ENCODE peak calls at places on chromosome 3, in six cellular contexts. I, X, R, M, Y and G are unnamed samples.

GRCh38 chr3:132006605-132007204 is 28.1 kb downstream of the CPNE4 start:
- DNase-seq in R (no peak), M (peak), X (peak), I (peak), Y (peak), G (no peak)

GRCh38 chr3:195337747-195338146 is 66.8 kb upstream of the XXYLT1 start:
- DNase-seq in X (no peak), I (no peak), R (no peak), Y (no peak), M (no peak), G (no peak)

GRCh38 chr3:78101363-78101762 is 1061.5 kb downstream of the ROBO2 start:
- DNase-seq in Y (no peak), M (no peak), I (peak), X (no peak), R (no peak), G (no peak)

GRCh38 chr3:23594066-23594465 is 211.7 kb upstream of the UBE2E1 start:
- DNase-seq in Y (no peak), R (no peak), I (no peak), X (no peak), M (no peak), G (no peak)

GRCh38 chr3:4394048-4394447 is 73.0 kb downstream of the SUMF1 start:
- DNase-seq in Y (no peak), X (no peak), M (no peak), R (no peak), I (peak), G (no peak)

GRCh38 chr3:128488995-128489859 is 3.8 kb downstream of the GATA2 start:
- DNase-seq in R (no peak), X (peak), M (no peak), I (no peak), Y (peak), G (no peak)

GRCh38 chr3:170204023-170204472 is 18.2 kb upstream of the PRKCI start:
- DNase-seq in Y (no peak), X (no peak), R (no peak), I (no peak), M (no peak), G (no peak)

GRCh38 chr3:44870375-44871061 is 3.9 kb upstream of the TGM4 start:
- DNase-seq in X (no peak), Y (no peak), R (no peak), I (no peak), M (no peak), G (no peak)

GRCh38 chr3:149402481-149402880 is 25.0 kb upstream of the TM4SF1 start:
- DNase-seq in R (no peak), I (no peak), X (no peak), Y (no peak), M (no peak), G (no peak)
- H3K9ac ChIP-seq in R (no peak), I (no peak), X (no peak), Y (no peak), M (no peak), G (no peak)

GRCh38 chr3:186303985-186304384 is 58.0 kb downstream of the DGKG start:
- DNase-seq in Y (peak), X (no peak), M (no peak), I (no peak), R (no peak), G (no peak)
- H3K4me3 ChIP-seq in Y (peak), X (no peak), M (no peak), I (no peak), R (no peak), G (no peak)

GRCh38 chr3:50340404-50341329 is at the start of gene RASSF1:
- DNase-seq in M (no peak), X (no peak), Y (peak), I (peak), R (no peak), G (no peak)
- TF ChIP-seq EZH2 in M (no peak), X (no peak), Y (peak), I (no peak), R (no peak), G (no peak)

GRCh38 chr3:71454513-71455423 is 128.8 kb downstream of the FOXP1 start:
- DNase-seq in I (no peak), M (no peak), R (no peak), Y (no peak), X (no peak), G (no peak)
- H3K9ac ChIP-seq in I (no peak), M (no peak), R (no peak), Y (no peak), X (no peak), G (no peak)

GRCh38 chr3:101926594-101927105 is 77.3 kb downstream of the NFKBIZ start:
- DNase-seq in M (peak), R (no peak), I (no peak), X (no peak), Y (no peak), G (no peak)
- H3K4me3 ChIP-seq in M (no peak), R (no peak), I (no peak), X (no peak), Y (no peak), G (no peak)

GRCh38 chr3:72847751-72848702 is at the start of gene SHQ1:
- DNase-seq in I (peak), M (peak), Y (peak), R (peak), X (peak), G (no peak)

GRCh38 chr3:72847282-72847681 is 963 bp downstream of the SHQ1 start:
- DNase-seq in Y (no peak), X (no peak), I (no peak), M (no peak), R (no peak), G (no peak)

GRCh38 chr3:72844436-72844999 is 3.7 kb downstream of the SHQ1 start:
- DNase-seq in R (no peak), I (peak), M (peak), Y (no peak), X (no peak), G (no peak)

DNA sequence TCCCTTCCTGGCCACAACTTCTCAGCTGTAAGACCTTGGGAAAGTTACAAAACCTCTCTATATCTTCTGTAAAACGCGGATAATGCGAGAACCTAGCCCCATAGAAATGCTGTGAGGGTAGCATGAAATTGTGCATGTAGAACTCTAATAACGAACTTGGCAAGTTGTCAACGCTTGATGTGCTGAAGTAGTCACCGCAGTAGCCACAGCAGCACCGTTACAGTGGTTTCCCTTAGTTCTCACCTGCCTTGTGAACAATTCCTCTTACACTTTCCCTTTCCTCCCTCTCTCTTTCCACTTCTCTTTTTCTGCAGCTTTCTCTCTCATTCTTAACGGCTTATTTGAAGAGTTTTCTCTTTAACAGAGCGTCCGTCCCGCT is 447 bp upstream of the SHQ1 start:
- DNase-seq in M (no peak), Y (no peak), I (no peak), R (peak), X (no peak), G (no peak)
- TF ChIP-seq EZH2 in M (no peak), Y (no peak), I (no peak), R (no peak), X (no peak), G (no peak)

GRCh38 chr3:188053710-188054379 is 100.1 kb upstream of the LPP start:
- DNase-seq in Y (no peak), X (no peak), M (no peak), R (no peak), I (peak), G (peak)

GRCh38 chr3:188051801-188052228 is 102.1 kb upstream of the LPP start:
- DNase-seq in M (no peak), Y (no peak), R (no peak), X (no peak), I (peak), G (no peak)

GRCh38 chr3:188052966-188053340 is 101.0 kb upstream of the LPP start:
- DNase-seq in M (no peak), X (no peak), R (no peak), I (no peak), Y (no peak), G (no peak)

GRCh38 chr3:188049890-188050530 is 103.9 kb upstream of the LPP start:
- DNase-seq in X (no peak), M (no peak), I (no peak), Y (no peak), R (no peak), G (no peak)

DNA sequence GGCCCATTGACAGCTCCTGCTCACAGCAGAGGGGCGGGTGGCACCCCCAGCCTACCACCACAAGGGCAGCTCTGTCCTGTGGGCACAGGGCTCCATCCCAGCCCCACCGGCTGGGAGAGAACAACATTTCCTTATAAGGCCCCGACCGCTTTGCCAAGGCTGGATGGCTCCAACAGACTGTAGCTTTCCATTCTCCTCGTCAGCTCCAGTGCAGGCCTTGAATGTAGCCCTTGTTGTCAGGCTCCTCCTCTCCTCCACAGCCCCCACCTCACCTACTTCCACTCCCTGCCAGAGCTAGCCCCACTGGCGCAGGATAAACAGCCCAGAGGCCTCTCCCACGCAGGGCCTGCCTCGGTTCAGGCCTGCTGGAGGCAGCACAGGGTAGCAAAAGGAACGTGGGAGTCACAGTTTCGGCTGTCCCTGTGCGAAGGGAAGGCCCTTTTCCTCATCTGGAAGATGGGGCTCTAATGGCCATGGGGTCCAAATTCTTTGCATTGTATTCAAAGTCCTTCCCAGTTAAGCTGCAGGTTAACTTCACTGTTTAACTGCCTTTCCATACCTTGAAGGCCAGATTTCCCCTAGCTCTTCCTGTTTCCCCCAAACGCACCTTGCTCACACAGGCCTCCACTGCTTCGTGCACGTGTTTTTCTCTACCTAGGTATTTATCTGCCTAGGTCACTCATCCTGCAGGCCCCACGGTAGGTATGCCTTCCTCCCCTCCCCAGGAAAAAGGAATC is 101.6 kb upstream of the LPP start:
- DNase-seq in I (peak), R (no peak), X (no peak), Y (peak), M (peak), G (no peak)
- H3K9ac ChIP-seq in I (no peak), R (no peak), X (no peak), Y (no peak), M (no peak), G (peak)

DNA sequence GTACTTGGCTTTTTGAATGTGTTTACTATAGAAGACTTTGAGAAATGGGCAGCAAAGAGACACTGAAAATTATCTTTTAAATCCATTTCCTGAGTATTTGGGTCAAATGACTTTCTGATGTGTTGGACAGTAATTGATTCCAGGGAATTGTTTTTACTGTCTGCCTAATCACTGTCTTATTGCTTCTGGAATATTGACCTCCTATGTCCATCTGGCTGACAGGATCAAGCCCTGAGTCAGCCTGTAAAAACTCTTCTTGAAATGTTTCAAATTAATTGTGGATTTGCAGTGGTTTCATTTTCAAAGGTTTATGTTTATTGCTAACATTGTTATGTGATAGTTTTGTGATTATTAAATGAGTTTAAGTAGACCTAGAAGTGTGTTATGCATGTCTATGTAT is 50.6 kb upstream of the MLF1 start:
- DNase-seq in I (no peak), R (no peak), M (no peak), Y (no peak), X (no peak), G (no peak)
- H3K4me3 ChIP-seq in I (no peak), R (no peak), M (no peak), Y (no peak), X (no peak), G (no peak)

DNA sequence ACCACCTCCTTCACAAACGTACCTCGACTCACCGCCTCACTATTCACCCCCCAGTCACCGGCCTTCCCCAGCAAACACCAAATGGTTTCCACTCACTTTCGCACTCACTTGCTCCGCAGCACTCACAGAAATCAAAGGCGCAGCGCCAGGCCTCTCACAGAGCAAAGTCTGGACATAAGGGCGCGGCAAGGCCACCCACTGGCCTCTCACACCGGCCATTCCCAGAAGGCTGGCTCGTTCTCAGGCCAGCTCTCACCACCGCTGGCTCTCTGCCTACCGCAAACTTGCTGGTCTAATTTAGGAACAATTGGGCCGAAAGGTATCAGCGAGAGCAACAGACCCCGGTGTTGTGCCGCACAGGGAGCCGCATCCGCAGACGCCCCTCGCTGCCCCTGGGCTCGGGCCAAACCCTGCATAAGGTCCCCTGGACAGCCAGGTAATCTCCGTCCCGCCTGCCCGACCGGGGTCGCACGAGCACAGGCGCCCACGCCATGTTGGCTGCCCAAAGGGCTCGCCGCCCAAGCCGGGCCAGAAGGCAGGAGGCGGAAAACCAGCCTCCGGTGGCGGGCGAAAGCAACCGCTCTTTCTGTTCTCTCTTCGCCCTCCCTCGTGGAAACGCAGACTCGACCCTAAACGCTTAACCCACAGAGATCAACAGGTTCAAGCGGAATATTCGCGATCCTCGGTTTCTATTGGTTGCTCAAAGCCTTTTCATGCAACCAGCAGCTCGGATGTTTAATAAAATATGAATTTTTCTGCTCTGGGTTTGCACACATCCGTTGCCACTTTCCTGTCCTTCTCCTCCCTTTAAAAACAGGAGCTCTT is 2.9 kb downstream of the SHOX2 start:
- DNase-seq in R (no peak), X (no peak), M (no peak), Y (peak), I (no peak), G (no peak)
- TF ChIP-seq EZH2 in R (peak), X (no peak), M (peak), Y (peak), I (peak), G (no peak)

GRCh38 chr3:126257984-126258383 is 77.6 kb upstream of the ALDH1L1 start:
- DNase-seq in X (no peak), I (no peak), R (no peak), M (no peak), Y (no peak), G (no peak)
- H3K9ac ChIP-seq in X (no peak), I (no peak), R (no peak), M (no peak), Y (no peak), G (no peak)